ENCODE peak calls at places on chromosomes 7 and 10, in ten cellular contexts. Z is IMR-90, M is vagina, T is GM12878, U is fibroblast of lung, C is pancreas, I is BE2C, P is endodermal cell, E is lung, B is uterus. K is an unnamed sample. For H3K36me3, the result is how much of the 10 kb centered on the place peaks cover.

GRCh38 chr7:134645935-134646334 is 718 bp upstream of the BPGM start:
- DNase-seq in Z (peak), M (no peak), T (no peak), U (peak), C (no peak), I (no peak), P (no peak), E (no peak), B (no peak), K (no peak)

GRCh38 chr10:99658622-99659030 is 683 bp upstream of the ENTPD7 start:
- DNase-seq in Z (peak), M (no peak), T (no peak), U (no peak), C (peak), I (peak), P (peak), E (peak), B (peak), K (peak)

GRCh38 chr10:108598831-108599230 is 1324.5 kb downstream of the XPNPEP1 start:
- DNase-seq in Z (no peak), M (no peak), T (no peak), U (no peak), C (no peak), I (no peak), P (no peak), E (no peak), B (no peak), K (no peak)

GRCh38 chr7:122528879-122529481 is 169.9 kb downstream of the RNF133 start:
- DNase-seq in Z (peak), M (no peak), T (no peak), U (peak), C (no peak), I (no peak), P (no peak), E (no peak), B (no peak), K (no peak)

GRCh38 chr7:845091-845490 is 12.8 kb downstream of the SUN1 start:
- DNase-seq in Z (no peak), M (no peak), T (no peak), U (no peak), C (no peak), I (no peak), P (no peak), E (no peak), B (no peak), K (no peak)

GRCh38 chr10:47182934-47183725 is 116.9 kb upstream of the GDF10 start:
- DNase-seq in Z (no peak), M (no peak), T (no peak), U (no peak), C (no peak), I (no peak), P (peak), E (no peak), B (no peak), K (no peak)

GRCh38 chr7:3089493-3089892 is 45.8 kb upstream of the CARD11 start:
- DNase-seq in Z (peak), M (no peak), T (no peak), U (peak), C (peak), I (no peak), P (peak), E (no peak), B (no peak), K (no peak)

GRCh38 chr7:19674266-19674960 is 34.4 kb downstream of the POLR1F start:
- DNase-seq in Z (no peak), M (no peak), T (no peak), U (no peak), C (no peak), I (no peak), P (no peak), E (no peak), B (no peak), K (no peak)

GRCh38 chr10:63976538-63976937 is 455.3 kb downstream of the REEP3 start:
- DNase-seq in Z (peak), M (no peak), T (no peak), U (peak), C (peak), I (peak), P (peak), E (peak), B (no peak), K (no peak)

GRCh38 chr7:42174391-42174848 is 62.6 kb downstream of the GLI3 start:
- DNase-seq in Z (peak), M (no peak), T (no peak), U (peak), C (no peak), I (no peak), P (no peak), E (no peak), B (peak), K (no peak)

GRCh38 chr10:49179699-49180511 is 8.3 kb downstream of the TMEM273 start:
- DNase-seq in Z (no peak), M (no peak), T (no peak), U (no peak), C (no peak), I (no peak), P (no peak), E (peak), B (no peak), K (no peak)

GRCh38 chr7:69256634-69257081 is 341.6 kb upstream of the AUTS2 start:
- DNase-seq in Z (no peak), M (no peak), T (no peak), U (no peak), C (no peak), I (no peak), P (no peak), E (no peak), B (peak), K (peak)

GRCh38 chr7:7996568-7996967 is 28.0 kb downstream of the GLCCI1 start:
- DNase-seq in Z (peak), M (no peak), T (no peak), U (peak), C (no peak), I (no peak), P (no peak), E (no peak), B (no peak), K (no peak)

GRCh38 chr10:60206735-60207134 is 182.9 kb downstream of the ANK3 start:
- DNase-seq in Z (peak), M (no peak), T (no peak), U (peak), C (no peak), I (no peak), P (no peak), E (no peak), B (peak), K (no peak)

GRCh38 chr10:3482200-3482993 is 302.6 kb downstream of the KLF6 start:
- DNase-seq in Z (peak), M (no peak), T (peak), U (peak), C (peak), I (no peak), P (peak), E (peak), B (peak), K (no peak)

GRCh38 chr10:22605168-22605567 is 109.2 kb downstream of the PIP4K2A start:
- DNase-seq in Z (peak), M (no peak), T (peak), U (peak), C (no peak), I (no peak), P (no peak), E (no peak), B (peak), K (no peak)

GRCh38 chr10:114356786-114357588 is 47.3 kb downstream of the AFAP1L2 start:
- DNase-seq in Z (peak), M (no peak), T (no peak), U (peak), C (no peak), I (no peak), P (no peak), E (no peak), B (no peak), K (no peak)

GRCh38 chr7:113629244-113629643 is 289.6 kb downstream of the PPP1R3A start:
- DNase-seq in Z (peak), M (no peak), T (no peak), U (peak), C (no peak), I (no peak), P (no peak), E (no peak), B (no peak), K (no peak)

GRCh38 chr10:68180490-68180889 is 51.4 kb downstream of the ATOH7 start:
- DNase-seq in Z (no peak), M (no peak), T (no peak), U (no peak), C (no peak), I (no peak), P (no peak), E (no peak), B (no peak), K (no peak)

GRCh38 chr7:12638851-12639467 is 48.5 kb upstream of the ARL4A start:
- DNase-seq in Z (peak), M (no peak), T (no peak), U (peak), C (no peak), I (no peak), P (no peak), E (no peak), B (no peak), K (no peak)

GRCh38 chr7:167976-168791 is 24.2 kb upstream of the FAM20C start:
- DNase-seq in Z (no peak), M (no peak), T (no peak), U (no peak), C (no peak), I (no peak), P (no peak), E (no peak), B (no peak), K (no peak)

GRCh38 chr10:77592946-77593636 is 44.5 kb downstream of the KCNMA1 start:
- DNase-seq in Z (peak), M (no peak), T (no peak), U (peak), C (no peak), I (no peak), P (no peak), E (no peak), B (no peak), K (no peak)

GRCh38 chr7:22350466-22351328 is 6.3 kb downstream of the RAPGEF5 start:
- DNase-seq in Z (peak), M (no peak), T (peak), U (no peak), C (no peak), I (peak), P (no peak), E (no peak), B (no peak), K (no peak)

GRCh38 chr10:7763929-7764328 is 23.9 kb downstream of the KIN start:
- DNase-seq in Z (no peak), M (no peak), T (no peak), U (no peak), C (no peak), I (no peak), P (no peak), E (no peak), B (no peak), K (no peak)

GRCh38 chr7:87391020-87391701 is 45.7 kb downstream of the CROT start:
- DNase-seq in Z (no peak), M (no peak), T (no peak), U (no peak), C (no peak), I (no peak), P (no peak), E (no peak), B (no peak), K (no peak)

GRCh38 chr10:4457597-4457996 is 368.4 kb upstream of the AKR1E2 start:
- DNase-seq in Z (no peak), M (no peak), T (no peak), U (no peak), C (no peak), I (no peak), P (no peak), E (no peak), B (no peak), K (no peak)

GRCh38 chr7:39683216-39683845 is 60.0 kb downstream of the RALA start:
- DNase-seq in Z (peak), M (no peak), T (no peak), U (peak), C (no peak), I (no peak), P (no peak), E (no peak), B (no peak), K (no peak)

GRCh38 chr10:103155485-103156085 is 37.5 kb downstream of the NT5C2 start:
- DNase-seq in Z (no peak), M (no peak), T (no peak), U (no peak), C (no peak), I (no peak), P (no peak), E (no peak), B (no peak), K (no peak)

GRCh38 chr10:103154464-103155299 is 38.4 kb downstream of the NT5C2 start:
- DNase-seq in Z (no peak), M (no peak), T (no peak), U (peak), C (no peak), I (no peak), P (no peak), E (no peak), B (no peak), K (no peak)

GRCh38 chr10:103153765-103154197 is 39.3 kb downstream of the NT5C2 start:
- DNase-seq in Z (peak), M (no peak), T (no peak), U (peak), C (no peak), I (no peak), P (no peak), E (no peak), B (no peak), K (no peak)

GRCh38 chr10:103149991-103150622 is 43.0 kb downstream of the NT5C2 start:
- DNase-seq in Z (no peak), M (no peak), T (no peak), U (peak), C (no peak), I (no peak), P (no peak), E (no peak), B (no peak), K (no peak)

DNA sequence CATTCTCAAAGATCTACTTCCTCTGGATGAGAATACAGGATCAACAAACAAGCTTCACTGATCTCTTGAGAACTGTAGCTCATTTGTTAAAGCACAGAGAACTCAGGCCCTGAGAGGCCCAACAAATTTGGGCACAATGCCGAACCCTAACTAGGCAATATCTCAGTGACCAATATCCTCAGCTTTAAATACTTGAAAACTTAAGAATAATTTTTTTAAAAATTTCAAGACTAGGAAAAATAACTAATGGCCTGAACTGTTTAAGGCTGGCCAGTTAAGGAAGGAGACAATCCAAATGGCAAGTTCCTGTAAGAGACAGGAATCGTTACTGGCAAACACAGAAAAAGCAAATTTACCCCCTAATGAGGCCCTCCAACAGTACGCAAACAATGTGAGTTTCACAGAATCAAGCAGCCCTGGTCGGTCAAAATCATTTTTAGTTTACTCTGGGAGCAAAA is 39.7 kb downstream of the NT5C2 start:
- DNase-seq in Z (peak), M (no peak), T (no peak), U (peak), C (no peak), I (no peak), P (no peak), E (no peak), B (peak), K (no peak)
- H3K4me3 ChIP-seq in Z (peak), M (no peak), T (no peak), U (peak), C (no peak), I (no peak), P (peak), E (no peak), B (peak), K (no peak)

GRCh38 chr10:71818674-71819260 is 32.3 kb downstream of the PSAP start:
- DNase-seq in Z (no peak), M (no peak), T (no peak), U (no peak), C (no peak), I (no peak), P (no peak), E (no peak), B (no peak), K (no peak)
- H3K36me3 ChIP-seq in Z (half or more), M (half or more), T (under half), U (under half), C (under half), I (half or more), P (half or more), E (half or more), B (under half), K (under half)

GRCh38 chr7:85464042-85464651 is 277.3 kb upstream of the SEMA3D start:
- DNase-seq in Z (no peak), M (no peak), T (no peak), U (peak), C (no peak), I (no peak), P (no peak), E (no peak), B (no peak), K (no peak)
- TF ChIP-seq CTCF in Z (peak), M (no peak), T (no peak), U (peak), C (no peak), I (peak), P (peak), E (no peak), B (no peak), K (no peak)

GRCh38 chr7:156948361-156948760 is 1.2 kb upstream of the NOM1 start:
- DNase-seq in Z (no peak), M (no peak), T (no peak), U (no peak), C (no peak), I (no peak), P (no peak), E (no peak), B (no peak), K (no peak)
- H3K4me3 ChIP-seq in Z (no peak), M (no peak), T (peak), U (peak), C (no peak), I (no peak), P (no peak), E (no peak), B (no peak), K (no peak)

GRCh38 chr10:73798927-73799563 is 12.4 kb downstream of the NDST2 start:
- DNase-seq in Z (no peak), M (no peak), T (no peak), U (no peak), C (no peak), I (no peak), P (no peak), E (no peak), B (no peak), K (peak)
- H3K36me3 ChIP-seq in Z (half or more), M (half or more), T (under half), U (under half), C (under half), I (under half), P (half or more), E (half or more), B (under half), K (under half)

GRCh38 chr10:88455831-88456230 is 127.3 kb downstream of the RNLS start:
- DNase-seq in Z (no peak), M (no peak), T (no peak), U (no peak), C (no peak), I (no peak), P (no peak), E (no peak), B (no peak), K (no peak)

GRCh38 chr10:88458209-88458608 is 124.9 kb downstream of the RNLS start:
- DNase-seq in Z (no peak), M (no peak), T (no peak), U (no peak), C (no peak), I (no peak), P (no peak), E (no peak), B (no peak), K (no peak)

GRCh38 chr10:88456730-88457129 is 126.4 kb downstream of the RNLS start:
- DNase-seq in Z (peak), M (no peak), T (no peak), U (peak), C (no peak), I (no peak), P (no peak), E (no peak), B (no peak), K (no peak)

GRCh38 chr10:88459523-88459922 is 123.6 kb downstream of the RNLS start:
- DNase-seq in Z (no peak), M (no peak), T (no peak), U (no peak), C (no peak), I (no peak), P (no peak), E (no peak), B (peak), K (no peak)

GRCh38 chr10:88457680-88458079 is 125.4 kb downstream of the RNLS start:
- DNase-seq in Z (no peak), M (no peak), T (no peak), U (no peak), C (no peak), I (no peak), P (no peak), E (no peak), B (peak), K (no peak)
- TF ChIP-seq CTCF in Z (no peak), M (no peak), T (peak), U (no peak), C (no peak), I (no peak), P (peak), E (no peak), B (no peak), K (no peak)

DNA sequence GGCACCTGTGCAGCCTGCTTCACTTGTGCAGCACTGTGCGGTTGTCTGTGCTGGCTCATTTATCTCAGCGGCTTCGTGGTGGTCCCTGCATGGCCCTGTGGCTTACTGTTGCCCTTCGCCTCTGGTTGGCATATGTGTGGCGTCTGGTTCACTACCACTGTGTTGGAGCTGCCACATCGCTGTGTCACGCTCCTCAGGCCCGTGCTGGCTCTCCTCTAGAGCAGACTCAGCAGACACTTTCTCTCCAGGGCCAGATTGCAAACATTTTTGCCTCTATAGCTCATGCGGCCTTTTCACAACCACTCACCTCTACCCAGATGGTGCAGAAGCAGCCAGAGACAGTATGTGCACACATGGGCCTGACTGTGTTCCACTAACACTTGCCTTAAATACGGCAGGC is 37.9 kb downstream of the PPP2R2D start:
- DNase-seq in Z (no peak), M (no peak), T (no peak), U (no peak), C (no peak), I (no peak), P (no peak), E (no peak), B (no peak), K (no peak)
- H3K4me3 ChIP-seq in Z (no peak), M (no peak), T (no peak), U (no peak), C (no peak), I (no peak), P (no peak), E (no peak), B (no peak), K (no peak)